ENCODE peak calls at places on chromosomes 4 and X, in nine cellular contexts. H is upper lobe of left lung, T is IMR-90, K is prostate gland, D is gastrocnemius medialis, S is esophagus squamous epithelium, N is Peyer's patch, B is K562, F is tibial nerve. M is an unnamed sample.
A peak's percentile ranks its signal among the peaks of the same experiment; 100 is the strongest.

GRCh38 chr4:15479089-15479912 is 9.6 kb downstream of the CC2D2A start:
- DNase-seq in H (peak; percentile 38), T (peak; percentile 89), K (peak; percentile 39), D (peak; percentile 31), S (no peak), N (peak; percentile 50), B (peak; percentile 22), F (peak; percentile 49), M (peak; percentile 41)

GRCh38 chr4:68175562-68176155 is 46.0 kb upstream of the TMPRSS11F start:
- DNase-seq in H (no peak), T (peak; percentile 51), K (peak; percentile 41), D (no peak), S (no peak), N (no peak), B (peak; percentile 47), F (peak; percentile 72), M (no peak)

GRCh38 chr4:174120446-174121142 is 162.9 kb downstream of the FBXO8 start:
- DNase-seq in H (no peak), T (peak; percentile 72), K (no peak), D (no peak), S (no peak), N (no peak), B (peak; percentile 47), F (peak; percentile 41), M (peak; percentile 79)

GRCh38 chrX:155768036-155768769 is 112.9 kb upstream of the VAMP7 start:
- DNase-seq in H (no peak), T (peak; percentile 35), K (no peak), D (peak; percentile 62), S (no peak), N (no peak), B (no peak), F (no peak), M (no peak)

GRCh38 chr4:48623182-48623780 is 133.2 kb downstream of the ZAR1 start:
- DNase-seq in H (no peak), T (no peak), K (no peak), D (no peak), S (no peak), N (no peak), B (peak; percentile 38), F (no peak), M (no peak)

GRCh38 chrX:107935200-107935599 is 47.0 kb downstream of the TEX13B start:
- DNase-seq in H (no peak), T (peak; percentile 5), K (no peak), D (no peak), S (no peak), N (no peak), B (no peak), F (no peak), M (no peak)

GRCh38 chr4:153095448-153096204 is 108.6 kb upstream of the TRIM2 start:
- DNase-seq in H (no peak), T (peak; percentile 12), K (no peak), D (no peak), S (no peak), N (no peak), B (no peak), F (no peak), M (no peak)

GRCh38 chr4:73589261-73589847 is 30.9 kb downstream of the RASSF6 start:
- DNase-seq in H (no peak), T (peak; percentile 85), K (peak; percentile 24), D (no peak), S (no peak), N (no peak), B (no peak), F (no peak), M (no peak)

GRCh38 chr4:48910511-48910910 is 3.9 kb upstream of the OCIAD2 start:
- DNase-seq in H (no peak), T (no peak), K (no peak), D (no peak), S (no peak), N (no peak), B (no peak), F (no peak), M (no peak)

GRCh38 chr4:78945638-78946179 is 6.5 kb upstream of the PAQR3 start:
- DNase-seq in H (no peak), T (no peak), K (no peak), D (no peak), S (no peak), N (no peak), B (no peak), F (no peak), M (no peak)

GRCh38 chr4:123599061-123599919 is 202.7 kb downstream of the SPRY1 start:
- DNase-seq in H (no peak), T (peak; percentile 53), K (no peak), D (no peak), S (no peak), N (no peak), B (no peak), F (peak; percentile 12), M (no peak)

GRCh38 chr4:71262161-71262560 is 76.7 kb upstream of the SLC4A4 start:
- DNase-seq in H (no peak), T (peak; percentile 62), K (no peak), D (no peak), S (no peak), N (no peak), B (no peak), F (no peak), M (no peak)

GRCh38 chr4:32847466-32847865 is 2127.3 kb downstream of the PCDH7 start:
- DNase-seq in H (no peak), T (no peak), K (no peak), D (no peak), S (no peak), N (no peak), B (no peak), F (no peak), M (no peak)

GRCh38 chr4:23333946-23334878 is 555.6 kb downstream of the PPARGC1A start:
- DNase-seq in H (peak; percentile 48), T (peak; percentile 71), K (no peak), D (no peak), S (no peak), N (no peak), B (peak; percentile 9), F (peak; percentile 7), M (no peak)

GRCh38 chrX:38000706-38001105 is 5.6 kb upstream of the SYTL5 start:
- DNase-seq in H (no peak), T (no peak), K (no peak), D (no peak), S (no peak), N (no peak), B (no peak), F (no peak), M (no peak)

GRCh38 chr4:126993351-126993750 is 639.4 kb upstream of the INTU start:
- DNase-seq in H (no peak), T (no peak), K (no peak), D (no peak), S (no peak), N (no peak), B (no peak), F (no peak), M (no peak)

GRCh38 chr4:126991965-126992364 is 640.8 kb upstream of the INTU start:
- DNase-seq in H (no peak), T (peak; percentile 47), K (no peak), D (no peak), S (no peak), N (no peak), B (no peak), F (no peak), M (no peak)

GRCh38 chr4:126995235-126995634 is 637.5 kb upstream of the INTU start:
- DNase-seq in H (no peak), T (no peak), K (no peak), D (no peak), S (no peak), N (no peak), B (no peak), F (no peak), M (no peak)

DNA sequence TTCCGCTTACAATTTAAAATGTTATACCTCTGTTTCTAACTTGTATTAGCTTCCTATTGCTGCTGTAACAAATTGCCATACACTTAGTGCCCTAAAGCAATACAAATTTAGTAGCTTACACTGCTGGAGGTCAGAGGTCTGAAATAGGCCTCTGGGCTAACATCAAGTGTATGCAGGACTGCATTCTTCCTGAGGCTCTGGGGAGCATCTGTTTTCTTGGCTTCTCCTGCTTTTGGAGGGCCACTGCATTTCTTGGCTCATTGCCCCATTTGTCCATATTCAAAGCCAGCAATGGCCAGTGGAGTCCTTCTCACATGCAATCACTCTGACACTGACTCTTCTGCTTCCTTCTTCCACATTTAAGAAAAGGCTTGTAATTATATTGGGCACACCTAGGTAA is 639.8 kb upstream of the INTU start:
- DNase-seq in H (no peak), T (no peak), K (no peak), D (no peak), S (no peak), N (no peak), B (no peak), F (no peak), M (no peak)
- TF ChIP-seq POLR2A in H (no peak), T (no peak), K (no peak), D (no peak), S (no peak), N (no peak), B (no peak), F (no peak), M (no peak)

GRCh38 chr4:1903035-1903434 is 31.8 kb downstream of the NSD2 start:
- DNase-seq in H (no peak), T (no peak), K (no peak), D (no peak), S (no peak), N (no peak), B (no peak), F (no peak), M (no peak)
- TF ChIP-seq CTCF in H (no peak), T (no peak), K (no peak), D (no peak), S (no peak), N (no peak), B (no peak), F (no peak), M (no peak)

GRCh38 chrX:40153335-40154221 is 55.8 kb upstream of the BCOR start:
- DNase-seq in H (peak; percentile 77), T (no peak), K (no peak), D (peak; percentile 30), S (peak; percentile 3), N (no peak), B (peak; percentile 67), F (no peak), M (no peak)
- TF ChIP-seq POLR2A in H (no peak), T (no peak), K (no peak), D (no peak), S (no peak), N (no peak), B (peak; percentile 55), F (no peak), M (no peak)

DNA sequence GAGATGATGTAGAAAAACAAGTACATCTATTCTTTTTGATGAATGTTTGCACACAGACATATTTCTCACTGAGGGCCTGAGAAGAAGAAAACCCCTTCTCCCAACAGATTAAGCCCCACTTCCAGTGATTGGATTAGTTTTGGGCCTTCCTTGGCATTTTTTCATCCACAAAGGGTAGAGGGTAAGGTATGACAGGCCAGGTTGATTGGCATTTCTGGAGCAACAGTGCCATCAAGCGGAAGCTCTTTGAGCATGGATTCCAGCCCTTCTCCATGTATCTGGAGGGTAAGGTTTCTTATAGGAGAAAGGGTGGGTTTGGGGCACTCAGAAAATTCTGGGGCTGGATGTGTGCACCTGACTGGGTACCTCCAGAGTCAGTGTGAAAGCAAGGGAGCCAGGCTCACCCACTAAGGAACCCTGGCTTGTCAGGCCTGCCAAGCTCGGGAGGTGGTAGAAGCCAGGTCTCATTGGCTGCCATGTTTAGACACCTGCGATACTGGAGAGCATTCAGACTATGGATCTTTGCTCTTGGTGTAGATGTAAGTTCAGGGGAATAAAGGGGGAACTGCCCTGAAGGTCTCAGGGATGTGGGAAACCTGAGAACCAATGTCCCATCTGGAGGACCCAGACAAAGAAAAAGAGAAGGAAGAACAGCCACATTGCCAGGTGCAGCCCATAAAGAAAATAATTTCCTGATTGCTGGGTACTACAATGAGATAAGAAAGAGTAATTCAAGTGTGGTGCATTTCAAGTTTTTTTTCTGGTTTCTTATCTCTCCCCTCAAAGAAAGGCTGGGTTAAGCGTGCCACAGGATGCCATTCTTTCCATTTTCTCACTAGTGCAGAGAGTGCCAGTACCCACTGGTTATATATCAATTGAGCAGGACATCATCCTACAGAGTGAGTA is 222.3 kb upstream of the AGTR2 start:
- DNase-seq in H (no peak), T (peak; percentile 8), K (no peak), D (no peak), S (no peak), N (no peak), B (no peak), F (no peak), M (no peak)
- TF ChIP-seq CTCF in H (no peak), T (no peak), K (no peak), D (no peak), S (no peak), N (no peak), B (peak; percentile 41), F (no peak), M (no peak)